ENCODE peak calls at places on chromosomes 16 and 17, in seven cellular contexts. One of them, this sample, is unnamed.

GRCh38 chr17:31674305-31674704 is 184.7 kb downstream of the COPRS start:
- DNase-seq in MM.1S: no peak
- DNase-seq in H1: no peak
- DNase-seq in neural progenitor cell: no peak
- DNase-seq in DND-41: no peak
- DNase-seq in fibroblast of lung: peak
- DNase-seq in astrocyte: peak
- DNase-seq in this sample: no peak

GRCh38 chr17:27473748-27474609 is 17.7 kb downstream of the KSR1 start:
- DNase-seq in astrocyte: no peak
- DNase-seq in H1: no peak
- DNase-seq in DND-41: peak
- DNase-seq in fibroblast of lung: no peak
- DNase-seq in neural progenitor cell: no peak
- DNase-seq in MM.1S: peak
- DNase-seq in this sample: no peak

GRCh38 chr16:3876160-3876559 is 4.4 kb downstream of the CREBBP start:
- DNase-seq in DND-41: no peak
- DNase-seq in fibroblast of lung: no peak
- DNase-seq in MM.1S: no peak
- DNase-seq in H1: no peak
- DNase-seq in neural progenitor cell: no peak
- DNase-seq in astrocyte: no peak
- DNase-seq in this sample: no peak

GRCh38 chr16:4744758-4745569 is 10.6 kb downstream of the DNAAF8 start:
- DNase-seq in MM.1S: no peak
- DNase-seq in astrocyte: no peak
- DNase-seq in DND-41: no peak
- DNase-seq in H1: no peak
- DNase-seq in fibroblast of lung: no peak
- DNase-seq in neural progenitor cell: no peak
- DNase-seq in this sample: no peak

GRCh38 chr17:73155410-73156165 is 9.2 kb upstream of the SSTR2 start:
- DNase-seq in DND-41: no peak
- DNase-seq in MM.1S: no peak
- DNase-seq in astrocyte: no peak
- DNase-seq in fibroblast of lung: no peak
- DNase-seq in neural progenitor cell: peak
- DNase-seq in H1: peak
- DNase-seq in this sample: no peak

GRCh38 chr17:81135503-81136283 is 29.6 kb upstream of the PVALEF start:
- DNase-seq in neural progenitor cell: no peak
- DNase-seq in DND-41: no peak
- DNase-seq in H1: no peak
- DNase-seq in fibroblast of lung: no peak
- DNase-seq in MM.1S: no peak
- DNase-seq in astrocyte: no peak
- DNase-seq in this sample: no peak

GRCh38 chr17:55219939-55220338 is 44.8 kb upstream of the HLF start:
- DNase-seq in astrocyte: no peak
- DNase-seq in H1: no peak
- DNase-seq in DND-41: no peak
- DNase-seq in neural progenitor cell: no peak
- DNase-seq in MM.1S: no peak
- DNase-seq in fibroblast of lung: no peak
- DNase-seq in this sample: no peak

GRCh38 chr17:8163978-8164814 is 1.4 kb upstream of the VAMP2 start:
- DNase-seq in fibroblast of lung: peak
- DNase-seq in MM.1S: no peak
- DNase-seq in astrocyte: peak
- DNase-seq in DND-41: peak
- DNase-seq in H1: no peak
- DNase-seq in neural progenitor cell: no peak
- DNase-seq in this sample: no peak

GRCh38 chr17:81386646-81387234 is 8.5 kb upstream of the BAHCC1 start:
- DNase-seq in MM.1S: no peak
- DNase-seq in H1: no peak
- DNase-seq in neural progenitor cell: peak
- DNase-seq in fibroblast of lung: no peak
- DNase-seq in DND-41: peak
- DNase-seq in astrocyte: no peak
- DNase-seq in this sample: no peak

GRCh38 chr17:60305141-60305540 is 86.8 kb downstream of the USP32 start:
- DNase-seq in astrocyte: no peak
- DNase-seq in MM.1S: peak
- DNase-seq in neural progenitor cell: no peak
- DNase-seq in H1: no peak
- DNase-seq in fibroblast of lung: no peak
- DNase-seq in DND-41: peak
- DNase-seq in this sample: no peak

GRCh38 chr17:7435676-7436555 is 681 bp downstream of the TMEM102 start:
- DNase-seq in neural progenitor cell: peak
- DNase-seq in DND-41: peak
- DNase-seq in H1: peak
- DNase-seq in astrocyte: no peak
- DNase-seq in fibroblast of lung: no peak
- DNase-seq in MM.1S: peak
- DNase-seq in this sample: no peak

GRCh38 chr17:64773836-64774761 is 112.0 kb upstream of the SMURF2 start:
- DNase-seq in astrocyte: peak
- DNase-seq in DND-41: no peak
- DNase-seq in fibroblast of lung: peak
- DNase-seq in H1: peak
- DNase-seq in MM.1S: peak
- DNase-seq in neural progenitor cell: peak
- DNase-seq in this sample: no peak

GRCh38 chr16:20610892-20611349 is 34.8 kb upstream of the ACSM2B start:
- DNase-seq in astrocyte: no peak
- DNase-seq in neural progenitor cell: no peak
- DNase-seq in MM.1S: no peak
- DNase-seq in DND-41: no peak
- DNase-seq in H1: no peak
- DNase-seq in fibroblast of lung: no peak
- DNase-seq in this sample: no peak

GRCh38 chr16:53614346-53614745 is 89.3 kb downstream of the RPGRIP1L start:
- DNase-seq in fibroblast of lung: peak
- DNase-seq in neural progenitor cell: no peak
- DNase-seq in MM.1S: no peak
- DNase-seq in H1: no peak
- DNase-seq in astrocyte: no peak
- DNase-seq in DND-41: no peak
- DNase-seq in this sample: no peak

GRCh38 chr17:48734328-48735056 is 5.9 kb upstream of the HOXB13 start:
- DNase-seq in fibroblast of lung: no peak
- DNase-seq in neural progenitor cell: no peak
- DNase-seq in H1: no peak
- DNase-seq in astrocyte: no peak
- DNase-seq in DND-41: no peak
- DNase-seq in MM.1S: no peak
- DNase-seq in this sample: no peak

GRCh38 chr17:48735057-48735341 is 6.4 kb upstream of the HOXB13 start:
- DNase-seq in DND-41: no peak
- DNase-seq in H1: no peak
- DNase-seq in MM.1S: no peak
- DNase-seq in neural progenitor cell: no peak
- DNase-seq in fibroblast of lung: no peak
- DNase-seq in astrocyte: no peak
- DNase-seq in this sample: no peak

GRCh38 chr17:48731355-48731754 is 2.8 kb upstream of the HOXB13 start:
- DNase-seq in fibroblast of lung: no peak
- DNase-seq in neural progenitor cell: no peak
- DNase-seq in DND-41: no peak
- DNase-seq in astrocyte: no peak
- DNase-seq in MM.1S: no peak
- DNase-seq in H1: no peak
- DNase-seq in this sample: no peak

GRCh38 chr17:48732688-48733629 is 4.4 kb upstream of the HOXB13 start:
- DNase-seq in neural progenitor cell: peak
- DNase-seq in MM.1S: no peak
- DNase-seq in DND-41: no peak
- DNase-seq in H1: no peak
- DNase-seq in astrocyte: no peak
- DNase-seq in fibroblast of lung: no peak
- DNase-seq in this sample: no peak

DNA sequence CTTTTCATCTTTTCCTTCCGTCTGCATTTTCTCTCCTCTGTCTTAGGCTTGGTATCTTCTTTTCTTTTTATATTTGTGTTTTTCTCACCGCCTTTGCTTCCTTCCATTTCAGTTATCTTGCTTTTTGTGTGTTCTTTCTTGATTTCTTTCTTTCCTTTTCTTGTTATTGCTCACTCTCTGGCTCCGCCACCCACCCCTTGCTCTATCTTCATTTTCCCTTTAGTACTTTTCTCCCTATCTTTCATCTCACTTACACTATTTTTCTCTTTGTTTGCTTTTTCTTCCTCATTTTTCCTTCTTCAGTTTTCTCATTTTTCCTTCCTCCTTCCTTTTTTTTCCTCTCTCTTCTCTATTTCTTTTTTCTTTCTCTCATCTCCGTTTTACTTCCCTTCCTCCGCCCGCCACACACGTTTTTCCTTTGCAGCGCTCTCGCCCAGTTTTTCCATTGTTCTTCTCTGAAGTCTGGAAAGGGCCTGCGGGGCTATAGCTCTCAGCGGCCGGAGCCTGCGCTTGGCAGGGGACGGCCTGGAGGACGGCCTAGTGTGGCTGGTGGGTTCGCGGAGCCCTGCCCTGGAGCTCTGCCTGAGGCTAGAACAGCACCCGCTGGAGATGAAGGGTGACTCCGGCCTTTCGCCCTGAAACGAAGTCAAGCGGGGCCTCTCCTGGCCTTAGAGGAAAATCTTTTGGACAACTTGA is 5.2 kb upstream of the HOXB13 start:
- DNase-seq in MM.1S: no peak
- DNase-seq in astrocyte: no peak
- DNase-seq in H1: no peak
- DNase-seq in neural progenitor cell: peak
- DNase-seq in DND-41: no peak
- DNase-seq in fibroblast of lung: no peak
- DNase-seq in this sample: no peak
- TF ChIP-seq EZH2 in MM.1S: no peak
- TF ChIP-seq EZH2 in astrocyte: no peak
- TF ChIP-seq EZH2 in H1: peak
- TF ChIP-seq EZH2 in neural progenitor cell: peak
- TF ChIP-seq EZH2 in DND-41: no peak
- TF ChIP-seq EZH2 in fibroblast of lung: no peak
- TF ChIP-seq EZH2 in this sample: no peak

GRCh38 chr16:66167564-66168291 is 198.8 kb upstream of the CDH5 start:
- DNase-seq in DND-41: no peak
- DNase-seq in MM.1S: no peak
- DNase-seq in astrocyte: peak
- DNase-seq in H1: no peak
- DNase-seq in neural progenitor cell: peak
- DNase-seq in fibroblast of lung: peak
- DNase-seq in this sample: no peak

GRCh38 chr16:66166451-66166850 is 200.0 kb upstream of the CDH5 start:
- DNase-seq in astrocyte: no peak
- DNase-seq in DND-41: no peak
- DNase-seq in MM.1S: no peak
- DNase-seq in H1: no peak
- DNase-seq in neural progenitor cell: no peak
- DNase-seq in fibroblast of lung: peak
- DNase-seq in this sample: no peak

GRCh38 chr16:66170989-66171388 is 195.5 kb upstream of the CDH5 start:
- DNase-seq in neural progenitor cell: no peak
- DNase-seq in MM.1S: no peak
- DNase-seq in astrocyte: no peak
- DNase-seq in H1: no peak
- DNase-seq in DND-41: no peak
- DNase-seq in fibroblast of lung: no peak
- DNase-seq in this sample: no peak

GRCh38 chr16:66169817-66170216 is 196.7 kb upstream of the CDH5 start:
- DNase-seq in H1: no peak
- DNase-seq in fibroblast of lung: no peak
- DNase-seq in DND-41: no peak
- DNase-seq in neural progenitor cell: no peak
- DNase-seq in astrocyte: no peak
- DNase-seq in MM.1S: no peak
- DNase-seq in this sample: no peak

DNA sequence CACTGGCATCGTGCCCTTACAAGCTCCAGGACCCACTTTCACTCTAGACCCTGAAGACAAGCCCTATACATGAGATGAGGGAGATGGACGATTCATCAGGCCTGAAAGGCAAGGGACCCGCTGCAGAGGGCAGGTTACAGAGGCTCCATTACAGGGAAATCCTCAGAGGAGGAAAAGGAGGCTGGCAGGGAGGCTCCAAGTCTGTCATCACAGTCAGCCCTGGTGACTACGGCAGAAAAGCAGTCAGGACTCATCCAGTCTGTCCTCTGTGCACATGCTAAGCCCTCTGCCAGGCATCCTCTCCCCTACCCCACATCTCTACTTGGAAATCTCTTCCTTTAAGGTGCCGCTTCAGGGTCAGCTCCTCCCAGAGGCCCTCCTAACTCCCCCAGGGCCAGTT is 197.7 kb upstream of the CDH5 start:
- DNase-seq in MM.1S: no peak
- DNase-seq in H1: no peak
- DNase-seq in astrocyte: no peak
- DNase-seq in DND-41: no peak
- DNase-seq in neural progenitor cell: no peak
- DNase-seq in fibroblast of lung: no peak
- DNase-seq in this sample: no peak
- H3K9ac ChIP-seq in MM.1S: no peak
- H3K9ac ChIP-seq in H1: no peak
- H3K9ac ChIP-seq in astrocyte: no peak
- H3K9ac ChIP-seq in DND-41: no peak
- H3K9ac ChIP-seq in neural progenitor cell: no peak
- H3K9ac ChIP-seq in fibroblast of lung: no peak
- H3K9ac ChIP-seq in this sample: no peak

GRCh38 chr16:89200850-89201466 is 621 bp upstream of the SLC22A31 start:
- DNase-seq in MM.1S: no peak
- DNase-seq in fibroblast of lung: no peak
- DNase-seq in H1: no peak
- DNase-seq in DND-41: no peak
- DNase-seq in astrocyte: no peak
- DNase-seq in neural progenitor cell: peak
- DNase-seq in this sample: no peak
- TF ChIP-seq EZH2 in MM.1S: no peak
- TF ChIP-seq EZH2 in fibroblast of lung: no peak
- TF ChIP-seq EZH2 in H1: peak
- TF ChIP-seq EZH2 in DND-41: no peak
- TF ChIP-seq EZH2 in astrocyte: peak
- TF ChIP-seq EZH2 in neural progenitor cell: peak
- TF ChIP-seq EZH2 in this sample: no peak

DNA sequence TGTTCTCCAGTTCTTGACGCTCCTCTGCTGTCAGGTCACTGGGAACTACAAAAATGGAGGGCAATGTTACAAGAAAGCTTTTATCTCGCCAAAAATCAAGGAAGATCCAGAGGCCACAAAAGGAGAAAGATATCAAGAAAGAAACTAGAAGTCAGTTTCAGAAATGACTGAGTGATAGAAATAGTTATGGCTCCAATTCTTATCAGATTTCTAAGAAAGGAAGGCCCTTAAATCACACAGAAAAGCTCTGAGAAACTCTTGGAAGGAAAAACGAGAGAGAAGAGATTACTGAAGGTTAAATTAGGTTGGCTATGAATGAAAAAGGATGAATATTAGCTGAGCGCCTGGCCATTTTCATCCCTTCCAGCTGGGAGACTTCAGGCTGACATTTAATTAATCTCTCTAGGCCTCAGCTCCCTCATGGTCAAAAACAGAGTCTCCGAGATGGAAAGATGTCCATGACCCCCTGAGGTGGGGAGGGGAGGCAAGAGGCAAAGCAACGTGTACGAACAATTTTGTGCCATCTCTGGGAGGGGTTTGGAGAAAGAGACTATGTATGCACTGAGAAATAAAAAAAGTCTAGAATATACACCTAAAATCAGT is 72.3 kb downstream of the CYTH1 start:
- DNase-seq in neural progenitor cell: no peak
- DNase-seq in H1: no peak
- DNase-seq in astrocyte: no peak
- DNase-seq in DND-41: no peak
- DNase-seq in fibroblast of lung: no peak
- DNase-seq in MM.1S: no peak
- DNase-seq in this sample: no peak
- H3K9ac ChIP-seq in neural progenitor cell: no peak
- H3K9ac ChIP-seq in H1: no peak
- H3K9ac ChIP-seq in astrocyte: no peak
- H3K9ac ChIP-seq in DND-41: no peak
- H3K9ac ChIP-seq in fibroblast of lung: no peak
- H3K9ac ChIP-seq in MM.1S: no peak
- H3K9ac ChIP-seq in this sample: no peak